ENCODE peak calls at places on chromosomes 1 and 21, in six cellular contexts. K is GM23338; V is stimulated activated CD4-positive, alpha-beta T cell treated with anti-CD3 and anti-CD28 coated beads, Interleukin-1b, Interleukin-23, amount 100 ng/mL, for 24 hours; X is HEK293T; R is neural progenitor cell; P is activated CD4-positive, alpha-beta T cell treated with anti-CD3 and anti-CD28 coated beads, Interleukin-2, amount 10 ng/mL, durations not matched to agents 24 days and 14 days. U is an unnamed sample.

GRCh38 chr1:203325418-203326091 is 20.2 kb downstream of the BTG2 start:
- DNase-seq in K (no peak), V (no peak), X (no peak), R (peak), P (no peak), U (peak)

GRCh38 chr21:28801906-28802305 is 190.8 kb downstream of the LTN1 start:
- DNase-seq in K (no peak), V (no peak), X (no peak), R (no peak), P (no peak), U (no peak)

GRCh38 chr1:3312894-3313578 is 141.4 kb upstream of the ARHGEF16 start:
- DNase-seq in K (peak), V (peak), X (peak), R (peak), P (peak), U (no peak)

GRCh38 chr1:147527941-147528936 is 13.1 kb upstream of the BCL9 start:
- DNase-seq in K (no peak), V (no peak), X (no peak), R (no peak), P (peak), U (no peak)

GRCh38 chr1:5926686-5927435 is 65.4 kb downstream of the NPHP4 start:
- DNase-seq in K (no peak), V (no peak), X (no peak), R (no peak), P (no peak), U (no peak)

GRCh38 chr21:37829447-37829846 is 86.8 kb downstream of the KCNJ6 start:
- DNase-seq in K (no peak), V (no peak), X (no peak), R (no peak), P (no peak), U (no peak)

GRCh38 chr1:175197536-175197935 is 5.0 kb upstream of the KIAA0040 start:
- DNase-seq in K (no peak), V (no peak), X (no peak), R (no peak), P (peak), U (no peak)

GRCh38 chr1:227924838-227925574 is 22.7 kb downstream of the WNT9A start:
- DNase-seq in K (no peak), V (no peak), X (no peak), R (no peak), P (no peak), U (no peak)

GRCh38 chr1:44417351-44418021 is 12.4 kb downstream of the RNF220 start:
- DNase-seq in K (peak), V (no peak), X (peak), R (peak), P (peak), U (peak)